ENCODE peak calls at places on chromosome 19, in ten cellular contexts. A, T, G, P, Z, B, X, O, L and Y are unnamed samples.

GRCh38 chr19:38710416-38710702 is 33.9 kb downstream of the CAPN12 start:
- DNase-seq in L (no peak), P (no peak), Z (no peak), A (no peak), O (no peak), X (no peak), B (no peak), G (no peak), T (no peak), Y (no peak)

GRCh38 chr19:44753932-44754742 is 5.6 kb downstream of the BCL3 start:
- DNase-seq in X (no peak), A (peak; percentile 86), Z (peak; percentile 73), P (peak; percentile 51), G (peak; percentile 77), O (peak; percentile 76), T (peak; percentile 92), B (no peak), L (peak; percentile 85), Y (peak; percentile 80)

GRCh38 chr19:5298502-5298901 is 42.1 kb downstream of the PTPRS start:
- DNase-seq in O (no peak), P (no peak), T (peak; percentile 88), B (no peak), Z (no peak), X (no peak), L (no peak), A (no peak), G (peak; percentile 65), Y (no peak)

GRCh38 chr19:34489175-34489574 is 7.6 kb downstream of the WTIP start:
- DNase-seq in B (no peak), T (no peak), L (no peak), A (no peak), Z (no peak), P (no peak), G (no peak), X (no peak), O (no peak), Y (no peak)

GRCh38 chr19:9720541-9720940 is 45.6 kb upstream of the ZNF562 start:
- DNase-seq in G (no peak), Z (no peak), A (no peak), O (no peak), T (no peak), L (no peak), X (no peak), B (no peak), P (no peak), Y (no peak)

GRCh38 chr19:5593245-5593962 is 25.7 kb upstream of the TINCR start:
- DNase-seq in O (no peak), A (no peak), X (no peak), B (no peak), Z (no peak), G (no peak), P (no peak), T (no peak), L (no peak), Y (no peak)

GRCh38 chr19:53945441-53945840 is 17.3 kb upstream of the CACNG8 start:
- DNase-seq in Z (no peak), B (no peak), G (peak; percentile 57), L (peak; percentile 44), P (no peak), A (no peak), T (peak; percentile 35), X (no peak), O (no peak), Y (no peak)

GRCh38 chr19:45451181-45451849 is 16.5 kb upstream of the FOSB start:
- DNase-seq in Z (peak; percentile 56), P (no peak), A (peak; percentile 43), G (peak; percentile 68), B (no peak), O (peak; percentile 69), L (peak; percentile 64), X (no peak), T (no peak), Y (peak; percentile 72)